ENCODE peak calls at places on chromosomes 2 and 18, in five cellular contexts. O is tibial artery, K is IMR-90, Q is fibroblast of lung, M is ovary. B is an unnamed sample.

GRCh38 chr2:99975386-99975785 is 167.0 kb downstream of the AFF3 start:
- DNase-seq in O (no peak), K (peak; percentile 87), Q (peak; percentile 60), M (no peak), B (peak; percentile 87)

GRCh38 chr2:217360781-217361485 is 501.1 kb upstream of the TNP1 start:
- DNase-seq in O (peak; percentile 44), K (peak; percentile 89), Q (peak; percentile 89), M (peak; percentile 56), B (no peak)

GRCh38 chr2:64852771-64853241 is 136.4 kb upstream of the SLC1A4 start:
- DNase-seq in O (peak; percentile 24), K (no peak), Q (no peak), M (no peak), B (no peak)

GRCh38 chr2:18913512-18913911 is 324.1 kb upstream of the NT5C1B start:
- DNase-seq in O (no peak), K (no peak), Q (no peak), M (no peak), B (no peak)

GRCh38 chr2:139790807-139791206 is 1010.6 kb upstream of the NXPH2 start:
- DNase-seq in O (no peak), K (no peak), Q (peak; percentile 56), M (no peak), B (peak; percentile 50)

GRCh38 chr2:100929142-100929541 is 72.9 kb upstream of the RPL31 start:
- DNase-seq in O (no peak), K (no peak), Q (peak; percentile 10), M (no peak), B (no peak)

GRCh38 chr2:119429225-119430000 is 2.2 kb upstream of the TMEM37 start:
- DNase-seq in O (no peak), K (no peak), Q (peak; percentile 42), M (no peak), B (peak; percentile 46)

GRCh38 chr18:49656098-49656591 is 94.3 kb downstream of the LIPG start:
- DNase-seq in O (no peak), K (peak; percentile 16), Q (peak; percentile 55), M (no peak), B (peak; percentile 86)

GRCh38 chr2:197711576-197711975 is 6.4 kb downstream of the MARS2 start:
- DNase-seq in O (no peak), K (peak; percentile 26), Q (no peak), M (no peak), B (no peak)

GRCh38 chr2:26555246-26556133 is 77.6 kb upstream of the OTOF start:
- DNase-seq in O (no peak), K (no peak), Q (no peak), M (no peak), B (no peak)

GRCh38 chr2:6525371-6525770 is 340.3 kb downstream of the CMPK2 start:
- DNase-seq in O (no peak), K (no peak), Q (no peak), M (no peak), B (no peak)

GRCh38 chr2:6524678-6525367 is 340.9 kb downstream of the CMPK2 start:
- DNase-seq in O (no peak), K (peak; percentile 27), Q (peak; percentile 4), M (no peak), B (no peak)

GRCh38 chr2:6531304-6531703 is 334.4 kb downstream of the CMPK2 start:
- DNase-seq in O (no peak), K (no peak), Q (no peak), M (no peak), B (no peak)

GRCh38 chr2:6523476-6523875 is 342.2 kb downstream of the CMPK2 start:
- DNase-seq in O (no peak), K (no peak), Q (no peak), M (no peak), B (no peak)

DNA sequence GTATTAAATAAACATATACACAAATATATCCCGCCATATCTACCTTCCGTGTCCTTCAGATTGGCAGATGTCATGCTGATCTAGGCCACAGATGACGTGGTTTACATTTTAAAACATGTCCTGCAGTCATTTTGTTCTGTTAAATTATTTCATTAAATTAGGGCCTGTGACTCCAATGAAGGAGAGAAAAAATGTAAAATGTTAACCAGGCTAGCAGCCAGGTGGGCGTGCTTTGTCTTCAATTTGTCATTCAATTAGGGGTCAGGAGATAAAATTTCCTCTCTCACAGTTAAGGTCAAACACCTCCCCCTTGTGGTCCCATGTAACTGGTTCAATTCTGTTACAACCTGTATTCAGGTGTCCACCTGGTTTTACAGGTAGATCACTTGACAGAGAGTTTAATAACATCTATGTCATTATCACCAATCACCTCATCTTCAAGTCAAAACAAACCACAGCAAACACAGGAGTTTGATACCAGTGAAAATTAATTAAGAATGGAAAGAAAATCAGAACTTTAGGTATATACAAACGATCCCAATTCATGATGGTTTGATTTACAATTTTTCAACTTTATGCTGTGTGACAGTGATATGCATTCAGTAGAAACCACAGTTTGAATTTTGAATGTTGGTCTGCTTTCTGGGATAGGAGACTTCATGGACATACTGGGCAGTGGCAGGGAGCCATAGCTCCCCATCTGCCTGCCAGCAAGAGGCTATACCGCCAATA is 339.4 kb downstream of the CMPK2 start:
- DNase-seq in O (no peak), K (no peak), Q (no peak), M (no peak), B (peak; percentile 15)
- TF ChIP-seq CTCF in O (no peak), K (no peak), Q (no peak), M (no peak), B (peak; percentile 11)

GRCh38 chr18:9482790-9483189 is 7.5 kb downstream of the RALBP1 start:
- DNase-seq in O (no peak), K (no peak), Q (no peak), M (no peak), B (no peak)

GRCh38 chr18:9488535-9488934 is 13.2 kb downstream of the RALBP1 start:
- DNase-seq in O (no peak), K (no peak), Q (no peak), M (no peak), B (peak; percentile 45)

GRCh38 chr18:9478545-9478944 is 3.2 kb downstream of the RALBP1 start:
- DNase-seq in O (no peak), K (no peak), Q (no peak), M (peak; percentile 24), B (no peak)

GRCh38 chr18:9483526-9483925 is 8.2 kb downstream of the RALBP1 start:
- DNase-seq in O (no peak), K (no peak), Q (no peak), M (no peak), B (no peak)
- H3K4me3 ChIP-seq in O (no peak overlapping the region), K (no peak overlapping the region), Q (no peak overlapping the region), M (no peak overlapping the region), B (no peak overlapping the region)

GRCh38 chr2:73728043-73728442 is 9.1 kb downstream of the TPRKB start:
- DNase-seq in O (no peak), K (no peak), Q (no peak), M (no peak), B (no peak)

GRCh38 chr2:73730810-73731209 is 6.3 kb downstream of the TPRKB start:
- DNase-seq in O (no peak), K (no peak), Q (no peak), M (no peak), B (no peak)

GRCh38 chr2:73728711-73729110 is 8.4 kb downstream of the TPRKB start:
- DNase-seq in O (no peak), K (no peak), Q (no peak), M (no peak), B (no peak)
- H3K36me3 ChIP-seq in O (peaks cover 37% of the 10 kb centered on the region), K (peaks cover 16% of the 10 kb centered on the region), Q (peaks cover 6% of the 10 kb centered on the region), M (no peaks in the 10 kb centered on the region), B (peaks cover 3% of the 10 kb centered on the region)

GRCh38 chr2:11410101-11410500 is 55.9 kb downstream of the E2F6 start:
- DNase-seq in O (no peak), K (no peak), Q (no peak), M (no peak), B (no peak)
- TF ChIP-seq CTCF in O (no peak), K (no peak), Q (no peak), M (no peak), B (no peak)

DNA sequence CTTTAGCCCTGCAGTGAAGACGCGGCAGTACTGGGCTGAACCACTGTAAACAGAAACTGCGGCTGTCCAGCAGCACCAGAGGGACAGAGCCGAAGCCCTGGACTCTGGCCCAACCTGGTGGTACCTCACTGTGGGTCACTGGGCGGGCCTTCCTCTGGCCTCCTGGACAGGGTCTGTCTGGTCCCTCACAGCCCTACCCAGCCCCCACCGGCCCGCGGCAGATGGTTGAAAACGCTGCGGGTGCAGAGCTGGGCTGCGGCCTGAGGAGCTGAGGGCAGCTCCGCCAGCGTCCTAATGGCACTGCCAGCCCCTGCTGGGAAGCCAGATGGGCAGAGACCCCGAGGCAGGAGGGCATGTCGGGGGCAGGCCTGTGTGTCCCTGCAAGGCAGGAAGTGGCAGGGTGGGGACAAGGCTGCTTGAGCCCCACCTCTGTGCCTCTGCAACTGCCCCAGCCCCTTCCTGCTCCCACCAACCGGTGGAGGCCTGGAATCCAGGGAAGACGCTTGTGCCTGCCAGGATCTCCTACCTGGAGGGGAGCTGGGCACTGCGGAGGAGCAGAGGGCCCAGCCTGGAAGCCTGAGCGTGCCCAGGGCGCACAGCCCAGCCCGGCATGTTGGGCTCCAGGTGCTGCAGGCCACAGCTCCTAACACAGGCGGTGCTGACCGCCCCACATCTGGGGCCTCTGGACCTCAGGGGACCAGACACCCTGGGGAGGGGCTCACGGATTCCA is 36.3 kb downstream of the HS6ST1 start:
- DNase-seq in O (no peak), K (no peak), Q (no peak), M (peak; percentile 37), B (no peak)
- H3K4me3 ChIP-seq in O (no peak overlapping the region), K (no peak overlapping the region), Q (no peak overlapping the region), M (no peak overlapping the region), B (no peak overlapping the region)

GRCh38 chr2:3503483-3503882 is 15.8 kb downstream of the ADI1 start:
- DNase-seq in O (no peak), K (no peak), Q (no peak), M (no peak), B (no peak)
- H3K36me3 ChIP-seq in O (peaks cover 55% of the 10 kb centered on the region), K (peaks cover 38% of the 10 kb centered on the region), Q (peaks cover 7% of the 10 kb centered on the region), M (no peaks in the 10 kb centered on the region), B (peaks cover 9% of the 10 kb centered on the region)

DNA sequence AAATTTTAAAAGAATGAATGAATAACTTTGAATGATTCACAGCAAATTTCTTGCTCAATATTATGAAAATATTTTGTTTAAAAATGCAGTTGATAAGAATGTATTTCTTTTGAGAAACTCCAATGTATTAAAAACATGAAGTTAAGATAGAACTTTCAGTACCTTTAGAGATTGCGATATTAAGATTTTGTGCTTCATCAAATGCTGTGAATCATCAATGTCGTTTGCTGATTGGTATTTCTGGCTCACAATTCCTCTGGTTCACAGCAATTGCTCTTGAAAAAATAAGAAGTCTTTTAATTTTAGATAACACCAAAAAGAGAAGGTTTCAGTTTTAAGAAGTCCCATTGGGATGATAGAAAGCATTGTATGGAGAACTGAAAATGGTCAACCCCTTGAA is 228.7 kb downstream of the IKZF2 start:
- DNase-seq in O (no peak), K (no peak), Q (no peak), M (no peak), B (no peak)
- TF ChIP-seq CTCF in O (no peak), K (no peak), Q (no peak), M (no peak), B (no peak)

GRCh38 chr2:160375037-160375436 is 118.6 kb downstream of the RBMS1 start:
- DNase-seq in O (no peak), K (peak; percentile 87), Q (peak; percentile 76), M (no peak), B (no peak)
- H3K4me3 ChIP-seq in O (no peak overlapping the region), K (no peak overlapping the region), Q (no peak overlapping the region), M (no peak overlapping the region), B (no peak overlapping the region)

DNA sequence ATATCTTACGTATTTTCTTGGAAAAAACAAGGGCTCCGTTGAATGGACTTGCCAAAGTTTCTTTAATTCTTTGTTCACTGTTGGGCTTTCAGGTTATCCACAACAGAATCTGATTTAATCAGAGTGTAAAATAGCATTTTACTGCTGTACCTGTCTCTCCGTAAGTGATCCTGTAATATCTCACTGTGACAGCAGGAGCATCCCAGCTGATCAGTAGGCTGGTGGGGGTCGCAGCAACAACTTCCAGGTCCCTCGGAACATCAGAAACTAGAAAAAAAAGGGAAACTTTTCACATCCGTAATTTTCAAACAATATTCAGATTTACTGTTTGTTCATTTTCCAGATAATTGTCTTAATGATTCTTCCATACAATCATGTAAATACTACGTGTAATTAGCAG is 51.2 kb downstream of the FN1 start:
- DNase-seq in O (no peak), K (no peak), Q (no peak), M (no peak), B (no peak)
- H3K36me3 ChIP-seq in O (peaks cover 98% of the 10 kb centered on the region), K (peaks cover 68% of the 10 kb centered on the region), Q (peaks cover 32% of the 10 kb centered on the region), M (no peaks in the 10 kb centered on the region), B (peaks cover 2% of the 10 kb centered on the region)

B was measured in bronchial epithelial cell.